ENCODE peak calls at places on chromosome 12, in seven cellular contexts. One of them, this sample, is unnamed.

GRCh38 chr12:88339254-88339949 is 197.3 kb downstream of the TMTC3 start:
- DNase-seq in GM12891: no peak
- DNase-seq in H1: no peak
- DNase-seq in HepG2: no peak
- DNase-seq in GM12878: no peak
- DNase-seq in K562: no peak
- DNase-seq in SK-N-SH: no peak
- DNase-seq in this sample: no peak

GRCh38 chr12:91109148-91109564 is 2.1 kb downstream of the LUM start:
- DNase-seq in GM12891: no peak
- DNase-seq in H1: peak; percentile 69
- DNase-seq in HepG2: peak; percentile 20
- DNase-seq in GM12878: peak; percentile 15
- DNase-seq in K562: peak; percentile 32
- DNase-seq in SK-N-SH: no peak
- DNase-seq in this sample: no peak

GRCh38 chr12:107653519-107653918 is 32.1 kb upstream of the PWP1 start:
- DNase-seq in GM12891: no peak
- DNase-seq in H1: no peak
- DNase-seq in HepG2: no peak
- DNase-seq in GM12878: no peak
- DNase-seq in K562: no peak
- DNase-seq in SK-N-SH: no peak
- DNase-seq in this sample: no peak

GRCh38 chr12:47753021-47754001 is 5.4 kb downstream of the RAPGEF3 start:
- DNase-seq in GM12891: no peak
- DNase-seq in H1: no peak
- DNase-seq in HepG2: no peak
- DNase-seq in GM12878: no peak
- DNase-seq in K562: no peak
- DNase-seq in SK-N-SH: peak; percentile 75
- DNase-seq in this sample: no peak

GRCh38 chr12:16036073-16036472 is 124.9 kb downstream of the DERA start:
- DNase-seq in GM12891: no peak
- DNase-seq in H1: no peak
- DNase-seq in HepG2: no peak
- DNase-seq in GM12878: no peak
- DNase-seq in K562: no peak
- DNase-seq in SK-N-SH: no peak
- DNase-seq in this sample: no peak

GRCh38 chr12:1829306-1829900 is 9.0 kb downstream of the LRTM2 start:
- DNase-seq in GM12891: no peak
- DNase-seq in H1: no peak
- DNase-seq in HepG2: no peak
- DNase-seq in GM12878: no peak
- DNase-seq in K562: no peak
- DNase-seq in SK-N-SH: no peak
- DNase-seq in this sample: no peak

GRCh38 chr12:118212627-118213026 is 76.7 kb downstream of the PEBP1 start:
- DNase-seq in GM12891: no peak
- DNase-seq in H1: no peak
- DNase-seq in HepG2: no peak
- DNase-seq in GM12878: no peak
- DNase-seq in K562: no peak
- DNase-seq in SK-N-SH: no peak
- DNase-seq in this sample: no peak

GRCh38 chr12:29783773-29784666 is at the start of gene TMTC1:
- DNase-seq in GM12891: no peak
- DNase-seq in H1: peak; percentile 34
- DNase-seq in HepG2: no peak
- DNase-seq in GM12878: no peak
- DNase-seq in K562: no peak
- DNase-seq in SK-N-SH: peak; percentile 95
- DNase-seq in this sample: peak; percentile 5

GRCh38 chr12:122394626-122395194 is 27.8 kb downstream of the CLIP1 start:
- DNase-seq in GM12891: no peak
- DNase-seq in H1: no peak
- DNase-seq in HepG2: no peak
- DNase-seq in GM12878: no peak
- DNase-seq in K562: no peak
- DNase-seq in SK-N-SH: peak; percentile 23
- DNase-seq in this sample: no peak

GRCh38 chr12:5135126-5135525 is 91.4 kb downstream of the KCNA5 start:
- DNase-seq in GM12891: no peak
- DNase-seq in H1: no peak
- DNase-seq in HepG2: no peak
- DNase-seq in GM12878: no peak
- DNase-seq in K562: no peak
- DNase-seq in SK-N-SH: no peak
- DNase-seq in this sample: no peak

GRCh38 chr12:95206916-95207315 is 10.4 kb downstream of the FGD6 start:
- DNase-seq in GM12891: no peak
- DNase-seq in H1: no peak
- DNase-seq in HepG2: no peak
- DNase-seq in GM12878: no peak
- DNase-seq in K562: no peak
- DNase-seq in SK-N-SH: no peak
- DNase-seq in this sample: no peak

GRCh38 chr12:111645433-111645832 is 40.3 kb downstream of the BRAP start:
- DNase-seq in GM12891: no peak
- DNase-seq in H1: no peak
- DNase-seq in HepG2: no peak
- DNase-seq in GM12878: no peak
- DNase-seq in K562: no peak
- DNase-seq in SK-N-SH: no peak
- DNase-seq in this sample: no peak

GRCh38 chr12:83641789-83642188 is 955.1 kb downstream of the TMTC2 start:
- DNase-seq in GM12891: no peak
- DNase-seq in H1: no peak
- DNase-seq in HepG2: no peak
- DNase-seq in GM12878: no peak
- DNase-seq in K562: no peak
- DNase-seq in SK-N-SH: no peak
- DNase-seq in this sample: no peak

GRCh38 chr12:96237465-96238077 is 43.4 kb downstream of the ELK3 start:
- DNase-seq in GM12891: no peak
- DNase-seq in H1: no peak
- DNase-seq in HepG2: no peak
- DNase-seq in GM12878: no peak
- DNase-seq in K562: no peak
- DNase-seq in SK-N-SH: no peak
- DNase-seq in this sample: no peak

GRCh38 chr12:119020377-119021360 is 39.3 kb downstream of the SRRM4 start:
- DNase-seq in GM12891: no peak
- DNase-seq in H1: peak; percentile 54
- DNase-seq in HepG2: peak; percentile 36
- DNase-seq in GM12878: no peak
- DNase-seq in K562: peak; percentile 83
- DNase-seq in SK-N-SH: peak; percentile 26
- DNase-seq in this sample: no peak

GRCh38 chr12:25054783-25055144 is 105.9 kb upstream of the BCAT1 start:
- DNase-seq in GM12891: no peak
- DNase-seq in H1: no peak
- DNase-seq in HepG2: no peak
- DNase-seq in GM12878: no peak
- DNase-seq in K562: no peak
- DNase-seq in SK-N-SH: no peak
- DNase-seq in this sample: no peak

GRCh38 chr12:113347-113746 is 46.8 kb downstream of the IQSEC3 start:
- DNase-seq in GM12891: no peak
- DNase-seq in H1: no peak
- DNase-seq in HepG2: no peak
- DNase-seq in GM12878: no peak
- DNase-seq in K562: no peak
- DNase-seq in SK-N-SH: no peak
- DNase-seq in this sample: no peak

GRCh38 chr12:116533343-116534248 is 25.6 kb upstream of the MAP1LC3B2 start:
- DNase-seq in GM12891: peak; percentile 62
- DNase-seq in H1: no peak
- DNase-seq in HepG2: no peak
- DNase-seq in GM12878: no peak
- DNase-seq in K562: peak; percentile 99
- DNase-seq in SK-N-SH: peak; percentile 94
- DNase-seq in this sample: peak; percentile 80

GRCh38 chr12:116535241-116535640 is 23.9 kb upstream of the MAP1LC3B2 start:
- DNase-seq in GM12891: no peak
- DNase-seq in H1: no peak
- DNase-seq in HepG2: no peak
- DNase-seq in GM12878: no peak
- DNase-seq in K562: no peak
- DNase-seq in SK-N-SH: no peak
- DNase-seq in this sample: no peak

GRCh38 chr12:116532986-116533342 is 26.2 kb upstream of the MAP1LC3B2 start:
- DNase-seq in GM12891: no peak
- DNase-seq in H1: no peak
- DNase-seq in HepG2: no peak
- DNase-seq in GM12878: no peak
- DNase-seq in K562: no peak
- DNase-seq in SK-N-SH: no peak
- DNase-seq in this sample: no peak

GRCh38 chr12:116532428-116532827 is 26.8 kb upstream of the MAP1LC3B2 start:
- DNase-seq in GM12891: no peak
- DNase-seq in H1: no peak
- DNase-seq in HepG2: no peak
- DNase-seq in GM12878: no peak
- DNase-seq in K562: peak; percentile 25
- DNase-seq in SK-N-SH: no peak
- DNase-seq in this sample: no peak

DNA sequence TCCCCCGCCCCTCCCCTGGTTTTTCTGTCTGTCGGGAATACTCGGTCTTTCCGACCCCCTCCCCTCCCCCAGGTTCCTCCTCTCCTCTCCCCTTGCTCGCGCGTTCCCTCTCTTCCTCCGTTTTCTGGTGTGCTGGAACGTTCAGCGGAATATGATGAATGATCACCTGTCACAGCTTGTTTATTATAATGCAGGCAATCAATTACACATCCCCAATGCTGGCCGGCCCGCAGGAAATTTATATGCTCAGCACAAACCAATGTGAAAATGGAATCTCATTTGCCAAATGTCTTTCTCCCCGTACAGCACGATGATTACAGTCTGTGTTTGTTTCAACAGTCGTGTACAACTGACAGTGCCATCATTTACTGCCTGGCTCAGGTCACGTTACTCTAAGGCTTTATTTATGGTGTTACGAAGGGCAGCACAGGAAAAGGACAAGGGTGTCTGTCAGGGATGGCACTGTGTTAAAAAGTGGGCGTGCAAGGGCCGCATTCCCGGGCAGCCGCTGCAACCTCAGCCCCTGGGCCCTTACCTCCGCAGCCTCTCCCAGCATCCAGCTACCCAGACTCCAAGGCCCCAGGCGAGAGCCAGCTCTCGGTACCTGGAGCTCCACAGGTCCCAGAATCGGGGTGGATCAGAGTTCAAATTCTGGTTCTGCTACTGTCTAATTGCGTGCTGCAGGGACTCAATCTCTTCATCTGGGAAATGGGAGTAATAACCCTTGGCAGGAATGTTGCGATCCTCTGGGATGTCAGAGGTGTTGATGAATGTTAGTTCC is 24.6 kb upstream of the MAP1LC3B2 start:
- DNase-seq in GM12891: no peak
- DNase-seq in H1: no peak
- DNase-seq in HepG2: no peak
- DNase-seq in GM12878: no peak
- DNase-seq in K562: peak; percentile 36
- DNase-seq in SK-N-SH: peak; percentile 51
- DNase-seq in this sample: no peak
- TF ChIP-seq TAF1 in GM12891: no peak
- TF ChIP-seq TAF1 in H1: no peak
- TF ChIP-seq TAF1 in HepG2: no peak
- TF ChIP-seq TAF1 in GM12878: no peak
- TF ChIP-seq TAF1 in K562: no peak
- TF ChIP-seq TAF1 in SK-N-SH: no peak
- TF ChIP-seq TAF1 in this sample: no peak

DNA sequence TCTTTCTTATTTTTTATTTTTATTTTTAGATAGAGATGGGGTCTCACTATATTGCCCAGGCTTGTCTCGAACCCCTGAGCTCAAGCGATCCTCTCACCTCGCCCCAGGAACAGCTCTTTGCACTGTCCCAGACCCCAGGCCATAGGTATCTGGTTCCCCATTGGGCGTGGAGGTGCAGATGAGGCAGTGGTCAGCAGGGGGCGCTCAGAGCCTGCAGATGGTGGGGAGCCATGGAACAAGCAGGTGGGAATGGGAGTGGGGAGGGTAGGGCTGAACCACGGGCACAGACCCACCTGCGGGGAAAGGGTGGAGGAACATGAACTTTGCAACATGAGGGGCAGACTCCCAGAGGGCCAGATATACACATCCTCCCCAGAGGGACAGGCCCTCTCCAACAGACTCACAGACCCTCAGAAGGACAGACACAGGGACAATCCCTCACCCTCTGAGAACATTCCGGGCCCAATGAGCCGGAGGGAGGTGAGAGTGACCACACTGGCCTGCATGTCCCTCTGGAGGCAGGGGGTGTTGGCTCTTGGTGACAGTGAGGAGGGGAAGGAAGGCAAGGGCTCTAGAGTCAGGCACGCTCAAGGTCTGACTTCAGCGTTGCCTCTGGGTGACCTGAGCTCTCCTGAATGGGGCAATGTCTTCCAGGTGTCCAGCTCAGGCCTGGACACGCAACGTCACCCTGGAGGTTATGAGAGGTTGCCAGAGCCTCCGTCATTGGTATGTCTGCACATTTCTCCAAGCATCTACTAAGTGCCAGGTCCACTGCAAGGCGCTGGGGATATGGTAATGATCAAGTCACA is 34.9 kb downstream of the KRT80 start:
- DNase-seq in GM12891: peak; percentile 64
- DNase-seq in H1: no peak
- DNase-seq in HepG2: peak; percentile 41
- DNase-seq in GM12878: no peak
- DNase-seq in K562: peak; percentile 86
- DNase-seq in SK-N-SH: peak; percentile 92
- DNase-seq in this sample: peak; percentile 69
- TF ChIP-seq POLR2AphosphoS5 in GM12891: no peak
- TF ChIP-seq POLR2AphosphoS5 in H1: no peak
- TF ChIP-seq POLR2AphosphoS5 in HepG2: no peak
- TF ChIP-seq POLR2AphosphoS5 in GM12878: no peak
- TF ChIP-seq POLR2AphosphoS5 in K562: no peak
- TF ChIP-seq POLR2AphosphoS5 in SK-N-SH: no peak
- TF ChIP-seq POLR2AphosphoS5 in this sample: no peak

DNA sequence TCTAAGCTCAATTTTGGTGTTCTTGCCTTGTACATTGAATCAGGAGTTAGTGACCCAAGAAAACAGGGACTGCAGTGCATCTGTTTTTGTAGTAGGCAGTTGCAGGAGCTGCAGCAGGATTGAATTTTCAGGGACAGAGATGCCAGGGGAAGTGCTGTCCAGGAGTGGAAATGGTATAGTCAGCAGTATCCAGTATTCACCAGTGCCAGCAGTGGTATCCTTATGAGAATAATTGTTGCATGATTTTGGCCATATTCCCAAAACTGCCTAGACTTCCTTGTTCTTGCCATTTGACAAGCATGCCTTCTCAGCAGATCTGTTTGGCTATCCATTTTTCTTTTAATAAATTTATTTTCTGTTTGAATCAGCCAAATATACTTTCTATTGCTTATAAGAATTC is 18.6 kb upstream of the ABCD2 start:
- DNase-seq in GM12891: no peak
- DNase-seq in H1: no peak
- DNase-seq in HepG2: no peak
- DNase-seq in GM12878: no peak
- DNase-seq in K562: no peak
- DNase-seq in SK-N-SH: no peak
- DNase-seq in this sample: no peak
- TF ChIP-seq TAF1 in GM12891: no peak
- TF ChIP-seq TAF1 in H1: no peak
- TF ChIP-seq TAF1 in HepG2: no peak
- TF ChIP-seq TAF1 in GM12878: no peak
- TF ChIP-seq TAF1 in K562: no peak
- TF ChIP-seq TAF1 in SK-N-SH: no peak
- TF ChIP-seq TAF1 in this sample: no peak

GRCh38 chr12:78721906-78722305 is 142.7 kb upstream of the SYT1 start:
- DNase-seq in GM12891: no peak
- DNase-seq in H1: no peak
- DNase-seq in HepG2: no peak
- DNase-seq in GM12878: no peak
- DNase-seq in K562: no peak
- DNase-seq in SK-N-SH: no peak
- DNase-seq in this sample: no peak
- TF ChIP-seq POLR2AphosphoS5 in GM12891: no peak
- TF ChIP-seq POLR2AphosphoS5 in H1: no peak
- TF ChIP-seq POLR2AphosphoS5 in HepG2: no peak
- TF ChIP-seq POLR2AphosphoS5 in GM12878: no peak
- TF ChIP-seq POLR2AphosphoS5 in K562: no peak
- TF ChIP-seq POLR2AphosphoS5 in SK-N-SH: no peak
- TF ChIP-seq POLR2AphosphoS5 in this sample: no peak

This sample was measured in GM12892.